ENCODE peak calls at places on chromosomes 1 and 21, in five cellular contexts. M is PC-3, R is aorta, U is IMR-90, L is heart left ventricle. O is an unnamed sample.

GRCh38 chr1:182791464-182792179 is 2.0 kb downstream of the NPL start:
- DNase-seq in M (no peak), R (no peak), U (no peak), L (no peak), O (no peak)

GRCh38 chr1:205262706-205263105 is 35.0 kb downstream of the TMCC2 start:
- DNase-seq in M (no peak), R (no peak), U (no peak), L (no peak), O (no peak)

GRCh38 chr1:203667616-203668015 is 41.0 kb downstream of the ATP2B4 start:
- DNase-seq in M (no peak), R (peak; percentile 70), U (no peak), L (no peak), O (peak; percentile 93)

GRCh38 chr1:43913051-43913501 is 20.5 kb upstream of the ARTN start:
- DNase-seq in M (no peak), R (no peak), U (no peak), L (no peak), O (no peak)

GRCh38 chr1:222912730-222913129 is 97.9 kb downstream of the DISP1 start:
- DNase-seq in M (no peak), R (no peak), U (peak; percentile 65), L (no peak), O (no peak)

GRCh38 chr1:236489710-236490377 is 33.9 kb upstream of the LGALS8 start:
- DNase-seq in M (peak; percentile 66), R (no peak), U (peak; percentile 55), L (no peak), O (no peak)

GRCh38 chr1:18681423-18681835 is 50.8 kb downstream of the PAX7 start:
- DNase-seq in M (peak; percentile 82), R (no peak), U (peak; percentile 16), L (no peak), O (no peak)

GRCh38 chr1:178376008-178376407 is 120.8 kb downstream of the CLEC20A start:
- DNase-seq in M (no peak), R (no peak), U (no peak), L (no peak), O (no peak)

GRCh38 chr1:79006564-79006963 is at the start of gene ADGRL4:
- DNase-seq in M (no peak), R (peak; percentile 46), U (peak; percentile 50), L (peak; percentile 72), O (no peak)

GRCh38 chr1:88009916-88010315 is 674.2 kb upstream of the PKN2 start:
- DNase-seq in M (no peak), R (no peak), U (no peak), L (no peak), O (no peak)

GRCh38 chr1:234983554-234983911 is 145.1 kb downstream of the TOMM20 start:
- DNase-seq in M (no peak), R (no peak), U (no peak), L (no peak), O (peak; percentile 3)

GRCh38 chr1:161038523-161039153 is at the start of gene TSTD1:
- DNase-seq in M (peak; percentile 37), R (peak; percentile 75), U (no peak), L (peak; percentile 62), O (no peak)

GRCh38 chr21:44657635-44658183 is at the start of gene KRTAP12-3:
- DNase-seq in M (no peak), R (peak; percentile 4), U (peak; percentile 7), L (no peak), O (no peak)

GRCh38 chr1:3026581-3027511 is 5.6 kb downstream of the ACTRT2 start:
- DNase-seq in M (no peak), R (no peak), U (no peak), L (no peak), O (peak; percentile 51)

GRCh38 chr1:3029481-3029961 is 8.3 kb downstream of the ACTRT2 start:
- DNase-seq in M (no peak), R (no peak), U (no peak), L (no peak), O (peak; percentile 50)

GRCh38 chr1:3029991-3030662 is 8.9 kb downstream of the ACTRT2 start:
- DNase-seq in M (no peak), R (no peak), U (no peak), L (no peak), O (peak; percentile 36)

GRCh38 chr1:3027611-3028371 is 6.5 kb downstream of the ACTRT2 start:
- DNase-seq in M (no peak), R (no peak), U (no peak), L (no peak), O (peak; percentile 45)

GRCh38 chr1:3028531-3029282 is 7.4 kb downstream of the ACTRT2 start:
- DNase-seq in M (no peak), R (no peak), U (no peak), L (no peak), O (peak; percentile 53)
- H3K9me3 ChIP-seq in M (no peaks in the 10 kb centered on the region), R (no peaks in the 10 kb centered on the region), U (peaks cover 63% of the 10 kb centered on the region), L (no peaks in the 10 kb centered on the region), O (no peaks in the 10 kb centered on the region)

DNA sequence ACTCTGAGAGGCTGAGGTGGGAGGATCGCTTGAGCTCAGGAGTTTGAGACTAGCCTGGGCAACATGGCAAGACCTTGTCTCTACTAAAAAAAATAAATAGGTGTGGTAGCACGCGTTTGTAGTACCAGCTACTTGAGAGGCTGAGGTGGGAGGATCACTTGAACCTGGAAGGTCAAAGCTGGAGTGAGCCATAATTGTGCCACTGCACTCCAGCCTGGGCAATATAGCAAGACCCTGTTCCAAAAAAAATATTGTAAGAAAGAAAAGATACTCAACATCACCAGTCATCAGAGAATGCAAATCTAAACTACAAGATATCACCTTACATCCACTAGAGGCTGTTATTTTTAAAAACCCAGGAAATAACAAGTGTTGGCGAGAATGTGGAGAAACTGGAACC is 32.5 kb downstream of the ZNF644 start:
- DNase-seq in M (no peak), R (no peak), U (no peak), L (no peak), O (no peak)
- H3K9me3 ChIP-seq in M (no peaks in the 10 kb centered on the region), R (no peaks in the 10 kb centered on the region), U (no peaks in the 10 kb centered on the region), L (peaks cover 18% of the 10 kb centered on the region), O (no peaks in the 10 kb centered on the region)

GRCh38 chr1:152679454-152679853 is 4.4 kb downstream of the LCE2C start:
- DNase-seq in M (no peak), R (no peak), U (no peak), L (no peak), O (no peak)

DNA sequence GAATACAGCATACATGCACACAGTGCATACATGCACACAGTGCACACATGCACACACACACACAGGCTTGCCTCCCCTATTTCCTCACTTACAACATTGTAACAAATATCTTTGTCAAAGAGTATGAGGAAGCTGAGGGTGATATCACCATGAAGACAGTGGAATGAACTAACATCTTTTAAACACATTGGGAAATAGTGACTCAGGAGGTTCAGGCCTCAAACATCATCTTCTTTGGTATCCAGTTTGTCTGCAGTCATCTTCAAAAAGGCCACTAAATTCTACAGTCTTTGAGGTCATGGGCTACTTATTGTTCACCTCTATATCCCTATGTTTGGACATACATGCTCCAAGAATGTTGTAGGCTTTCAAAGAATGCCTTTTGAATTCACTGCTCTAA is 2.1 kb upstream of the LCE2B start:
- DNase-seq in M (no peak), R (no peak), U (no peak), L (no peak), O (no peak)
- H3K9me3 ChIP-seq in M (no peaks in the 10 kb centered on the region), R (peaks cover 3% of the 10 kb centered on the region), U (no peaks in the 10 kb centered on the region), L (no peaks in the 10 kb centered on the region), O (no peaks in the 10 kb centered on the region)

DNA sequence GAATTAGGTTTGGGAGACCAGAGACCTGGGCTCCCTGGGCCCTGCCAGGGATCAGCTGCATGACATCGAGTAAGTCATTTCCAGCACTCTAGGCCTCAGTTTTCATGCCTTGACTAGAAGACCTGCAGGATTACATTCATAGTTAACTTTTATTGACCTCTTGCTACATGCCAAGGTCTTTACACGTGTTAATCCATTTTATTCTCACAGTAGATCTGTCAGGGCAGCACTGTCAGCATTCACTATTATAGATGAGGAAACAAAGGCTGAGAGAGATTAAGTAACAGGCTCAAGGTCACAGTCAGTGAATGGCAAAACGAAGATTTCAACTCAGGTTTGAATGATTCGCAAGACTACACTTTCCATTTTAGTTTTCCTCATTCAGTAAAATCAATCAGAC is 37.0 kb downstream of the PGM1 start:
- DNase-seq in M (no peak), R (no peak), U (no peak), L (no peak), O (no peak)
- H3K9me3 ChIP-seq in M (no peaks in the 10 kb centered on the region), R (no peaks in the 10 kb centered on the region), U (no peaks in the 10 kb centered on the region), L (no peaks in the 10 kb centered on the region), O (no peaks in the 10 kb centered on the region)

GRCh38 chr1:15449567-15449966 is 7.0 kb upstream of the CELA2A start:
- DNase-seq in M (no peak), R (no peak), U (no peak), L (no peak), O (no peak)

GRCh38 chr1:15448877-15449462 is 7.6 kb upstream of the CELA2A start:
- DNase-seq in M (no peak), R (no peak), U (no peak), L (no peak), O (no peak)

GRCh38 chr1:15452216-15452615 is 4.3 kb upstream of the CELA2A start:
- DNase-seq in M (peak; percentile 11), R (no peak), U (peak; percentile 24), L (no peak), O (no peak)

GRCh38 chr1:15452866-15453571 is 3.5 kb upstream of the CELA2A start:
- DNase-seq in M (no peak), R (no peak), U (no peak), L (no peak), O (no peak)

GRCh38 chr1:15451014-15451722 is 5.4 kb upstream of the CELA2A start:
- DNase-seq in M (no peak), R (no peak), U (no peak), L (no peak), O (no peak)
- H3K9me3 ChIP-seq in M (no peaks in the 10 kb centered on the region), R (no peaks in the 10 kb centered on the region), U (peaks cover 4% of the 10 kb centered on the region), L (no peaks in the 10 kb centered on the region), O (no peaks in the 10 kb centered on the region)

DNA sequence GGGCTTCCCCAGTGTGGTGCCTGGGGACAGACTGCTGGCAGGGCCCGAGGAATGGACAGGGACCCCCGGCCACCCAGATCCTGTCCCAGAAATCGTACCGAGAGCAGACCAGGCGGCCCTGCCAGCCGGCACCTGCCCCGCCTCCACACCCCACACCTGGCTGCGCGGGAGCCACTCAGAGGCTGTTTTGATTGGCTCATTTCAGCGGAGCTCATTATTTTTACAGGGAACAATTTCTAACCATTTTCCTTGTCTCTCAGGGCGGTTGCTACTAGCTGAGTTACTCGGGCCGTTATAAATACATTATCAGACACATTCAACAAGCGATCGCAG is 39.3 kb upstream of the AJAP1 start:
- DNase-seq in M (no peak), R (peak; percentile 20), U (no peak), L (no peak), O (no peak)
- H3K9me3 ChIP-seq in M (peaks cover 8% of the 10 kb centered on the region), R (peaks cover 2% of the 10 kb centered on the region), U (peaks cover 48% of the 10 kb centered on the region), L (peaks cover 8% of the 10 kb centered on the region), O (no peaks in the 10 kb centered on the region)

DNA sequence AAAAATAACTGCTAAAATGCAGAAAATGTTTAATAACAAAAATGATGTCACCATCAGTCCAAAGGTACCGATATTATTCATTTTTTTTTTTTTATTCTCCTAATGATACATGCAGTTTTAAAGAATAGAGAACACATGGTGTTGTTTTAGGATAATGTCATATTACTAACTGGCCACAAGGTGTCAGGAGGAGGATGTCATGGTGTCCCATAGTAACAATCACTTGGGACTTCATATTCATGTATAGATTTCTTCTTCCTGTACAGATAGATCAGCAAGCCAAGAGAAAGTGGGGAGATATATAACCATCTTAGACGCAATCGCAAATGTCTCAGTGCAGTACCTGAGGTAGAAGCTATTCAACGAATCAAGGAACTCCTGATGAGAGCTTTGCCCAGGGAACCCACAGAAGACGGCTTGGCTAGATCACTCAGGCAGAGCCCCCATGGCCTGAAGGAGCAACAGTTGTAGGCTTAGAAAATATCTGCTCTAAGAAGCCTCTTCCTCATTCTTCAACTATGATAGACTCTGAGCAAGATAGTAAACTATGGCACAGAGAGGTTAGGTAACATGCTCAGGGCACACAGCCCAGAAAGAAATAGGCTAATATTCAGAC is 12.3 kb downstream of the OR2T11 start:
- DNase-seq in M (peak; percentile 64), R (no peak), U (peak; percentile 0), L (no peak), O (no peak)
- H3K9me3 ChIP-seq in M (no peaks in the 10 kb centered on the region), R (no peaks in the 10 kb centered on the region), U (no peaks in the 10 kb centered on the region), L (no peaks in the 10 kb centered on the region), O (no peaks in the 10 kb centered on the region)

O was measured in sigmoid colon.